ENCODE peak calls at places on chromosomes 1 and 21, in seven cellular contexts. A, W, U, V, N, F and C are unnamed samples.

GRCh38 chr1:206472454-206472853 is 2.2 kb downstream of the IKBKE start:
- DNase-seq in F (no peak), W (peak; percentile 36), U (peak; percentile 56), V (peak; percentile 49), N (peak; percentile 35), A (no peak), C (no peak)

GRCh38 chr1:214124281-214124805 is 136.6 kb downstream of the PROX1 start:
- DNase-seq in A (no peak), U (no peak), N (no peak), F (no peak), W (no peak), V (no peak), C (no peak)

GRCh38 chr1:152112101-152112884 is 3.0 kb downstream of the TCHH start:
- DNase-seq in U (no peak), W (no peak), N (no peak), A (no peak), V (peak; percentile 44), F (no peak), C (no peak)

GRCh38 chr1:93219443-93219842 is 38.9 kb downstream of the CCDC18 start:
- DNase-seq in W (no peak), V (no peak), N (peak; percentile 24), F (no peak), A (no peak), U (no peak), C (no peak)

GRCh38 chr21:27206368-27206982 is 239.6 kb upstream of the ADAMTS5 start:
- DNase-seq in F (no peak), A (no peak), N (peak; percentile 41), V (no peak), U (no peak), W (no peak), C (no peak)

GRCh38 chr21:41402796-41403195 is 23.2 kb upstream of the MX1 start:
- DNase-seq in F (no peak), U (no peak), V (no peak), A (no peak), N (no peak), W (no peak), C (no peak)

GRCh38 chr1:18861590-18861989 is 2.1 kb upstream of the TAS1R2 start:
- DNase-seq in W (no peak), N (no peak), A (no peak), U (no peak), V (no peak), F (no peak), C (no peak)

GRCh38 chr1:163307479-163308171 is 14.1 kb upstream of the NUF2 start:
- DNase-seq in U (no peak), F (no peak), N (peak; percentile 74), V (peak; percentile 24), A (no peak), W (no peak), C (peak; percentile 41)

GRCh38 chr1:81044708-81045107 is 756.0 kb upstream of the ADGRL2 start:
- DNase-seq in V (peak; percentile 49), A (no peak), W (no peak), N (peak; percentile 83), F (no peak), U (no peak), C (no peak)

GRCh38 chr1:241447056-241447649 is 72.4 kb downstream of the FH start:
- DNase-seq in W (no peak), V (no peak), U (no peak), A (no peak), N (no peak), F (no peak), C (no peak)

GRCh38 chr1:52928083-52928404 is 968 bp downstream of the SCP2 start:
- DNase-seq in V (no peak), A (no peak), F (no peak), N (no peak), U (no peak), W (no peak), C (no peak)

GRCh38 chr1:76238094-76238551 is 163.6 kb downstream of the ST6GALNAC3 start:
- DNase-seq in F (peak; percentile 73), N (no peak), V (no peak), A (no peak), W (no peak), U (no peak), C (no peak)

GRCh38 chr1:220761688-220762427 is 13.7 kb downstream of the MTARC2 start:
- DNase-seq in U (no peak), F (no peak), W (no peak), V (no peak), A (no peak), N (no peak), C (no peak)

GRCh38 chr1:33377013-33377412 is 53.9 kb downstream of the PHC2 start:
- DNase-seq in W (no peak), N (no peak), F (no peak), V (peak; percentile 32), A (no peak), U (no peak), C (no peak)

GRCh38 chr1:101128851-101129250 is 103.3 kb upstream of the DPH5 start:
- DNase-seq in N (no peak), A (no peak), F (no peak), U (no peak), W (no peak), V (no peak), C (no peak)

GRCh38 chr1:170707959-170708666 is 44.2 kb downstream of the PRRX1 start:
- DNase-seq in A (no peak), V (peak; percentile 97), W (no peak), U (no peak), F (peak; percentile 98), N (peak; percentile 89), C (peak; percentile 98)

GRCh38 chr1:230826166-230826875 is 42.0 kb downstream of the C1orf198 start:
- DNase-seq in V (no peak), N (no peak), U (no peak), F (no peak), A (no peak), W (no peak), C (no peak)

GRCh38 chr1:230827081-230827681 is 41.1 kb downstream of the C1orf198 start:
- DNase-seq in A (no peak), U (peak; percentile 56), N (no peak), W (no peak), V (no peak), F (no peak), C (no peak)

GRCh38 chr1:230828421-230828820 is 39.9 kb downstream of the C1orf198 start:
- DNase-seq in V (no peak), F (no peak), W (no peak), U (no peak), A (no peak), N (no peak), C (no peak)

GRCh38 chr1:230825804-230826160 is 42.5 kb downstream of the C1orf198 start:
- DNase-seq in V (no peak), U (no peak), F (no peak), W (no peak), N (no peak), A (no peak), C (no peak)

GRCh38 chr1:230827801-230828200 is 40.5 kb downstream of the C1orf198 start:
- DNase-seq in W (no peak), N (no peak), F (no peak), A (no peak), V (no peak), U (no peak), C (no peak)
- H3K4me3 ChIP-seq in W (no peak overlapping the region), N (no peak overlapping the region), F (no peak overlapping the region), A (no peak overlapping the region), V (no peak overlapping the region), U (no peak overlapping the region), C (no peak overlapping the region)

DNA sequence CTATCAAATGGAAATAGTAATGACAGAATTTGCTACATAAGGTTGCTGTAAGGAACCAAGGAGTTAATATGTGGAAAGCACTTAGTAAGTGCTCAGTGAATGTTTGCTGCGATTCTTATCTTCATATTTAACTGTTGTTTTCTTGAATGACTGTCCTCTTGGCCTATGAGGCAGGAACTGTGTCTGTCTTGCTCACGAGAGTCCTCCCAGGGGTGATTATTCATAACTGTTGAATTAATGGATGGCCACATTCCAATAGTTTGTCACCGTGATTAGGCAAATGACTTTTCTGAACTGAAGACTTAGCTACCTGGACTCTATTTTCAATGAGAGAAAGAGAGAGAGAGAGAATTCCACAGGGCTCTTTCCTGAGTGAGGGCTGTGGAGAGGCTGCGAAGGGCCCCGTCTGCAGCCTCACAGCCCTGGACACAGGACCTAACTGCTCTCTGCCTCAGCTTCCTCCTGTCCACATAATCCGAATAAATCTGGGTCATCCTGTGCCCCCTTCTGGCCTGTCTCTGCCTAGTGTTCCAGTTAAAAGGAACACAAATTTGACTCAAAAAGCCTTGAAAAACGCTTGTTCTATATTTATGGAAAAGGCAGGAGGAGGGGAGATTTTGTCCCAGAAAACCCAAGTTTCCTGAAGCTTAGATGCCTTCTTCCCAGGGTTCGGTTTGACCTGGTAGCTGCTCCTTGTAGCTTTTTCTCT is 8.5 kb downstream of the EDN2 start:
- DNase-seq in A (no peak), U (no peak), W (no peak), V (peak; percentile 65), F (no peak), N (no peak), C (no peak)
- TF ChIP-seq CTCF in A (no peak), U (no peak), W (no peak), V (no peak), F (peak; percentile 11), N (peak; percentile 18), C (peak; percentile 5)

DNA sequence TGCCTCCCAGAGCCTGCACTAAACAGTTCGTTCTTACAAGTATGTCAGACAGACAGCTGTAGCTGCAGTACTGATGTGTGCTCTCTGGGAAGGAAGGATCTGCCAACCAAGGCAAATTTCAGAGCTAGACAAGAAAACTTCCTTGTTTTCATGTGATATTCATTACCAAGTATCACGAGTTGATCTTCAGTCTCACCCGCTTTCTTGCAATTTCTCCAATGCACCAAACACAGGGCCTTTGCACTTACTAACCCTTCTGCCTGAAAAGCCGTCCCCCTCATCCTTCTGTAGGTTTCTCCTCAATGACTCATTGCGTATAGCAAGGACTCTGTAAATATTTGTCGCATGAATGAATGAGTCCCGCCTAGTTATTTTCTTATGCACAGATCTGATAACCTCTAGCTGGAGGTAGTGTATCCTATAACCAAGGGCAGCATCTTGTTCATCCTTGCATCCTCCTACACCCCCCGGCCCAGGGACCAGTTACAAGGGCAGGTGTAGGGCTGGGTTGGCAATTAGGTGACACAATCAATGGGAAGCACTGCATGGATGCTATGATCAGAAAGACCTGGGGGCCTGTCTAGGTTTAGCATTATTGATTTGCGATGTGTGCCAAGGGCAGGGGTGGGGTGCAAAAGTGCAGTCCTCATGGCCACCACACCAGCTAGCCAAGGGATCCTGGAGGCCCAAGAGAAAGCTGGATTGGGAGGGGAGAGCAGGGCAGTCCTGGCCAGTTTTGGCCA is 51.3 kb upstream of the GPR157 start:
- DNase-seq in N (no peak), W (no peak), F (no peak), A (no peak), U (no peak), V (peak; percentile 61), C (no peak)
- H3K4me3 ChIP-seq in N (peak overlapping the region; percentile 71), W (no peak overlapping the region), F (peak overlapping the region; percentile 70), A (no peak overlapping the region), U (no peak overlapping the region), V (peak overlapping the region; percentile 94), C (peak overlapping the region; percentile 89)

DNA sequence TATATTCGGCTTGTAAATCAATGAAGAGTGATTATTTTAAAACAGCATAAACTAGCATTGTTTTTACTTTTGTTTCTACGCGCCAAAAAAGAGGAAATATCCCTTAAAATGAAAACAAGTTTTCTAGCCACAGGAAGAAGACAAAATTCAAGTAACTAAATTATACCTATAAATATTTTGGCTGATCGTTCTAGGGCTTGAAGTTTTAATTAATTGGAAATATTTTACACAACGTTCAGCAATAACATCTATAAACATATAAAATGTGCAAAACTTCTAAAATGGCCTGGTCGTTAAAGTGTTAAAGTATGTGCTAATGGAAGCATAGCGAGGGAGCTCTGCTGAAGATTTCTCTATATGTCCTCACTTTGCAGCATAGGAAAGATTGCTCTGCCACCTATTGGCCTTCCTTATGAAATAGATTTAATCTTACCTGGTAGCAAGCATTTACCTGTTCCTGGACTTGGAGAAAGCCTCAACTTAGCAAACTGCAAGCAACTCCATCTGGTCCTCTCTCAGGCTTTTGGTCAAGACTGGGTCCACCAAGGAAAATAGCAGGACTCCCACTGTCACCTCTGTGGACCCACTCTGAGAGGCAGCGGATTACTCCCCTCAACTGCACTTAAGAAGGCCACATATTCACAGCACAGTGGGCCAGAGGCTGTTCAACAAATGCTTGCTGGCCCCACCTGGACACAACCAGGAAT is 351.3 kb upstream of the RUNX1 start:
- DNase-seq in F (peak; percentile 81), A (no peak), W (no peak), U (no peak), N (peak; percentile 64), V (peak; percentile 88), C (no peak)
- TF ChIP-seq CTCF in F (peak; percentile 52), A (peak; percentile 48), W (peak; percentile 36), U (no peak), N (peak; percentile 54), V (peak; percentile 69), C (peak; percentile 38)